ENCODE peak calls at places on chromosome 14, in nine cellular contexts. One of them, this sample, is unnamed. For H3K36me3 and H3K4me1, the result is how much of the 10 kb centered on the place peaks cover.

GRCh38 chr14:95204705-95205104 is 47.4 kb upstream of the DICER1 start:
- DNase-seq in endodermal cell: no peak
- DNase-seq in CD4-positive, alpha-beta memory T cell: no peak
- DNase-seq in heart left ventricle: no peak
- DNase-seq in DND-41: no peak
- DNase-seq in aorta: no peak
- DNase-seq in K562: no peak
- DNase-seq in lung: no peak
- DNase-seq in transverse colon: no peak
- DNase-seq in this sample: no peak

GRCh38 chr14:75025082-75025481 is 22.4 kb downstream of the EIF2B2 start:
- DNase-seq in endodermal cell: no peak
- DNase-seq in CD4-positive, alpha-beta memory T cell: no peak
- DNase-seq in heart left ventricle: no peak
- DNase-seq in DND-41: no peak
- DNase-seq in aorta: no peak
- DNase-seq in K562: peak
- DNase-seq in lung: no peak
- DNase-seq in transverse colon: peak
- DNase-seq in this sample: no peak

GRCh38 chr14:85248881-85249635 is 280.9 kb upstream of the FLRT2 start:
- DNase-seq in endodermal cell: no peak
- DNase-seq in CD4-positive, alpha-beta memory T cell: no peak
- DNase-seq in heart left ventricle: no peak
- DNase-seq in DND-41: no peak
- DNase-seq in aorta: no peak
- DNase-seq in K562: no peak
- DNase-seq in lung: no peak
- DNase-seq in transverse colon: no peak
- DNase-seq in this sample: no peak

GRCh38 chr14:76337619-76338545 is 38.1 kb upstream of the ESRRB start:
- DNase-seq in endodermal cell: no peak
- DNase-seq in CD4-positive, alpha-beta memory T cell: no peak
- DNase-seq in heart left ventricle: no peak
- DNase-seq in DND-41: no peak
- DNase-seq in aorta: peak
- DNase-seq in K562: no peak
- DNase-seq in lung: no peak
- DNase-seq in transverse colon: no peak
- DNase-seq in this sample: no peak

GRCh38 chr14:39023939-39024871 is 78.8 kb downstream of the SEC23A start:
- DNase-seq in endodermal cell: no peak
- DNase-seq in CD4-positive, alpha-beta memory T cell: no peak
- DNase-seq in heart left ventricle: no peak
- DNase-seq in DND-41: no peak
- DNase-seq in aorta: no peak
- DNase-seq in K562: no peak
- DNase-seq in lung: no peak
- DNase-seq in transverse colon: peak
- DNase-seq in this sample: no peak

GRCh38 chr14:74218462-74218861 is 20.8 kb upstream of the VSX2 start:
- DNase-seq in endodermal cell: no peak
- DNase-seq in CD4-positive, alpha-beta memory T cell: no peak
- DNase-seq in heart left ventricle: no peak
- DNase-seq in DND-41: no peak
- DNase-seq in aorta: no peak
- DNase-seq in K562: no peak
- DNase-seq in lung: no peak
- DNase-seq in transverse colon: no peak
- DNase-seq in this sample: no peak

GRCh38 chr14:98612434-98613200 is 659.4 kb downstream of the BCL11B start:
- DNase-seq in endodermal cell: no peak
- DNase-seq in CD4-positive, alpha-beta memory T cell: no peak
- DNase-seq in heart left ventricle: no peak
- DNase-seq in DND-41: no peak
- DNase-seq in aorta: no peak
- DNase-seq in K562: no peak
- DNase-seq in lung: no peak
- DNase-seq in transverse colon: no peak
- DNase-seq in this sample: no peak

GRCh38 chr14:73238262-73238852 is 1.1 kb downstream of the PAPLN start:
- DNase-seq in endodermal cell: no peak
- DNase-seq in CD4-positive, alpha-beta memory T cell: no peak
- DNase-seq in heart left ventricle: no peak
- DNase-seq in DND-41: no peak
- DNase-seq in aorta: peak
- DNase-seq in K562: peak
- DNase-seq in lung: no peak
- DNase-seq in transverse colon: no peak
- DNase-seq in this sample: peak

GRCh38 chr14:91876492-91876891 is 9.2 kb upstream of the TC2N start:
- DNase-seq in endodermal cell: no peak
- DNase-seq in CD4-positive, alpha-beta memory T cell: no peak
- DNase-seq in heart left ventricle: no peak
- DNase-seq in DND-41: no peak
- DNase-seq in aorta: peak
- DNase-seq in K562: no peak
- DNase-seq in lung: no peak
- DNase-seq in transverse colon: no peak
- DNase-seq in this sample: no peak
- H3K36me3 ChIP-seq in endodermal cell: under half
- H3K36me3 ChIP-seq in CD4-positive, alpha-beta memory T cell: under half
- H3K36me3 ChIP-seq in heart left ventricle: under half
- H3K36me3 ChIP-seq in DND-41: under half
- H3K36me3 ChIP-seq in aorta: under half
- H3K36me3 ChIP-seq in K562: under half
- H3K36me3 ChIP-seq in lung: under half
- H3K36me3 ChIP-seq in transverse colon: under half
- H3K36me3 ChIP-seq in this sample: under half

GRCh38 chr14:41403360-41403759 is 203.3 kb upstream of the LRFN5 start:
- DNase-seq in endodermal cell: no peak
- DNase-seq in CD4-positive, alpha-beta memory T cell: no peak
- DNase-seq in heart left ventricle: no peak
- DNase-seq in DND-41: no peak
- DNase-seq in aorta: no peak
- DNase-seq in K562: no peak
- DNase-seq in lung: no peak
- DNase-seq in transverse colon: no peak
- DNase-seq in this sample: peak
- H3K4me1 ChIP-seq in endodermal cell: under half
- H3K4me1 ChIP-seq in CD4-positive, alpha-beta memory T cell: under half
- H3K4me1 ChIP-seq in heart left ventricle: under half
- H3K4me1 ChIP-seq in DND-41: under half
- H3K4me1 ChIP-seq in aorta: under half
- H3K4me1 ChIP-seq in K562: under half
- H3K4me1 ChIP-seq in lung: under half
- H3K4me1 ChIP-seq in transverse colon: under half
- H3K4me1 ChIP-seq in this sample: under half

DNA sequence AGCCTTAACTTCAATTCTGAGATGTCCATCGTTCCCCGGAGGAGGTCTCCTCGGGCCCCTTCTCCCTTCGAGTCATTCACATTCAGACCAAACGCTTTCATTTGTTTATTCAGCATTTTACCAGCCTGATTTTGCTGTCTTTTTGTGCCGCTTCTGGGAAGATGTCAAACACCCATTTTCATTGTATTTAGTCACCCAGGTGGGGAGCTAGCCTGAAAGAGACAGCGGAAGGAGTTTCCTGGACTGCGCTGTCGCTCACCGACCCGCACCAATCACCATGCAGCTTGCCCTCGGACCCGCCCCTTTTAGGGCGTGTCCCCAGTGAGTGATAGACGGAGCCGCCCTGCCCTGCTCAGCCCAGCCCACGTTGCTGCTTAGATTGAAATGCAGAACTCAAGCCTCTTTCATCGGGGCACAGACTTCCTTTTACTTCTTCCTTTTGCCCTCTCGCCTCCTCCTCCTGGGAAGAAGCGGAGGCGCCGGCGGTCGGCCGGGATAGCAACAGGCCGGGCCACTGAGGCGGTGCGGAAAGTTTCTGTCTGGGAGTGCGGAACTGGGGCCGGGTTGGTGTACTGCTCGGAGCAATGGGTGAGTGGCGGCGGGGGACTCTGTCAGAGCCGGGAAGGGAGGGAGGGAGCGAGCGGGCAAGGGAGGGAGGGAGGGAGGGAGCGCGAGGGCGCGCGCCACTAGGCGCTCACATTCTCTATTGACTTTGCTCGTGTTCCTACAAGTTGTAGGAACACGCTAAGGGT is at the start of gene PAX9:
- DNase-seq in endodermal cell: peak
- DNase-seq in CD4-positive, alpha-beta memory T cell: peak
- DNase-seq in heart left ventricle: peak
- DNase-seq in DND-41: peak
- DNase-seq in aorta: peak
- DNase-seq in K562: peak
- DNase-seq in lung: peak
- DNase-seq in transverse colon: peak
- DNase-seq in this sample: peak
- H3K4me3 ChIP-seq in endodermal cell: peak
- H3K4me3 ChIP-seq in CD4-positive, alpha-beta memory T cell: no peak
- H3K4me3 ChIP-seq in heart left ventricle: peak
- H3K4me3 ChIP-seq in DND-41: no peak
- H3K4me3 ChIP-seq in aorta: peak
- H3K4me3 ChIP-seq in K562: peak
- H3K4me3 ChIP-seq in lung: no peak
- H3K4me3 ChIP-seq in transverse colon: no peak
- H3K4me3 ChIP-seq in this sample: peak

DNA sequence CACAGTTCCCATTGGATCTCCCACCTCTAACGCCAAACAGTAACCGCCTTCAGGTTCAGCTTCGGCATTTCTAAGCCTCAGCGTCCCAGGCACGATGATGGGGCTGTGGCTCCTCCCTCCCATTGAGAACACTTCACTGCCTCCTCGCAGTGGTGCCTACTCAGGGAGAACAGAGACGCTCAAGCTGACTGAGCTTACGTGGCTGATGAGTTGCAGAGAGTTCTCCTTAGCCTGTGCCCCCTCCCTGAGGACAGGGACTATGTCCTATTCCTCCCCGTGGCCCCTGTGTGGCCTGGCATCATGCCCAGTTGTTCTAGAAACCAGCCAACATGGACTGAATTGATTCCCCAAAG is 87.0 kb downstream of the ITPK1 start:
- DNase-seq in endodermal cell: no peak
- DNase-seq in CD4-positive, alpha-beta memory T cell: no peak
- DNase-seq in heart left ventricle: no peak
- DNase-seq in DND-41: no peak
- DNase-seq in aorta: no peak
- DNase-seq in K562: no peak
- DNase-seq in lung: no peak
- DNase-seq in transverse colon: no peak
- DNase-seq in this sample: no peak
- H3K36me3 ChIP-seq in endodermal cell: under half
- H3K36me3 ChIP-seq in CD4-positive, alpha-beta memory T cell: under half
- H3K36me3 ChIP-seq in heart left ventricle: under half
- H3K36me3 ChIP-seq in DND-41: under half
- H3K36me3 ChIP-seq in aorta: under half
- H3K36me3 ChIP-seq in K562: under half
- H3K36me3 ChIP-seq in lung: under half
- H3K36me3 ChIP-seq in transverse colon: under half
- H3K36me3 ChIP-seq in this sample: under half

DNA sequence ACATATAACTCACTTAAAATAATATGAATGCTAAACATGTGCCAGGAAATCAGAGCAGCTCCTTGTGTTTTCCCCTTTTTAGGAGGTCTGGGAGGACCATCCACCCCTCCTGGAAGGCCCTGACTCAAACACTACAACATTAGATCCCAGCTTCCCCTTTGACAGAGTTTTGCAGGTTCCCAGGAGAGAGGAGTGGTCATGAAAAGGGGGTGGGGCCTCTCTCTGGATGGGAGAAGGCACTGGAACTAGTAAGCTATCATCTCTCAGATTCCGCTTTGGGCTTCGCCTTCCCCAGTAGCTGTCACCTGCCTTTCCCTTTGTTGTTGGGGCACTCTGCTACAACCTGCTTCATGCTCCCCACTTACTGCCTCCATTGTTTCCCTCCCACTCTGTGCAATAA is 149.2 kb downstream of the ZFP36L1 start:
- DNase-seq in endodermal cell: peak
- DNase-seq in CD4-positive, alpha-beta memory T cell: no peak
- DNase-seq in heart left ventricle: no peak
- DNase-seq in DND-41: no peak
- DNase-seq in aorta: no peak
- DNase-seq in K562: no peak
- DNase-seq in lung: no peak
- DNase-seq in transverse colon: no peak
- DNase-seq in this sample: no peak
- H3K4me1 ChIP-seq in endodermal cell: under half
- H3K4me1 ChIP-seq in CD4-positive, alpha-beta memory T cell: under half
- H3K4me1 ChIP-seq in heart left ventricle: under half
- H3K4me1 ChIP-seq in DND-41: under half
- H3K4me1 ChIP-seq in aorta: under half
- H3K4me1 ChIP-seq in K562: under half
- H3K4me1 ChIP-seq in lung: under half
- H3K4me1 ChIP-seq in transverse colon: under half
- H3K4me1 ChIP-seq in this sample: under half

DNA sequence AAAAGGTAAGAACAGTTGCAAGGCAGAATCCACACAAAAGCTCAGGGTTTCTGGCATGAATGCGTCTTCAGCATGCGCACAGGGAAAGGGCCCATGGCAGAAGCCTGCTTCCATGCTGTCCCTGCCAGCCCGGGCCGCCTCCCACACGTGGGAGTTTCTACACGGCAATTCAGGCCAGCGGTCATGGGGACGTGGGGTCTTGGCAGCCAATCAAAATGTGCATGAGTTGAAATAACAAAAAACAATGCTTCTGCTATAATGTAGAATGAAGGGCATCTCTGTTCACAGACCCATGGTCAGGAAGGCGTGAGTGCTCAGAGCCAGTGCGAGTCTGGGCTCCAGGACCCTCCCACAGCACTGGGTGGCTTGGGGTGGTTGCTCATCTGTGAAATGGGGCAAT is 28.6 kb downstream of the AMN start:
- DNase-seq in endodermal cell: no peak
- DNase-seq in CD4-positive, alpha-beta memory T cell: no peak
- DNase-seq in heart left ventricle: no peak
- DNase-seq in DND-41: no peak
- DNase-seq in aorta: no peak
- DNase-seq in K562: no peak
- DNase-seq in lung: no peak
- DNase-seq in transverse colon: no peak
- DNase-seq in this sample: no peak
- H3K4me3 ChIP-seq in endodermal cell: no peak
- H3K4me3 ChIP-seq in CD4-positive, alpha-beta memory T cell: no peak
- H3K4me3 ChIP-seq in heart left ventricle: no peak
- H3K4me3 ChIP-seq in DND-41: no peak
- H3K4me3 ChIP-seq in aorta: no peak
- H3K4me3 ChIP-seq in K562: no peak
- H3K4me3 ChIP-seq in lung: no peak
- H3K4me3 ChIP-seq in transverse colon: no peak
- H3K4me3 ChIP-seq in this sample: no peak

DNA sequence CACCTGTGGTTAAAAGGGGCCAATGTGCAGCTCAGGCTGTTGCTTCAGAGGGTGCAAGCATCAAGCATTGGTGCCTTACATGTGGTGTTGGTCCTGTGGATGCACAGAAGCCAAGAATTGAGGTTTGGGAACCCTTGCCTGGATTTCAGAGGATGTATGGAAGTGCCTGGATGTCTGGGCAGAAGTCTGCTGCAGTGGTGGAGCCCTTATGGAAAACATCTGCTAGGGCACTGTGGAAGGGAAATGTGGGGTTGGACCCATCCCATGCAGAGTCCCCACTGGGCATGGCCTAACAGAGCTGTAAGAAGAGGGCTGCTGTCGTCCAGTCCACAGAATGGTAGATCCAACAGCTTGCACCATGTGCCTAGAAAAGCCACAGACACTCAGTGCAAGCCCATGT is 36.6 kb downstream of the PCNX1 start:
- DNase-seq in endodermal cell: no peak
- DNase-seq in CD4-positive, alpha-beta memory T cell: no peak
- DNase-seq in heart left ventricle: no peak
- DNase-seq in DND-41: peak
- DNase-seq in aorta: no peak
- DNase-seq in K562: no peak
- DNase-seq in lung: no peak
- DNase-seq in transverse colon: no peak
- DNase-seq in this sample: no peak
- H3K36me3 ChIP-seq in endodermal cell: half or more
- H3K36me3 ChIP-seq in CD4-positive, alpha-beta memory T cell: under half
- H3K36me3 ChIP-seq in heart left ventricle: under half
- H3K36me3 ChIP-seq in DND-41: half or more
- H3K36me3 ChIP-seq in aorta: under half
- H3K36me3 ChIP-seq in K562: under half
- H3K36me3 ChIP-seq in lung: under half
- H3K36me3 ChIP-seq in transverse colon: under half
- H3K36me3 ChIP-seq in this sample: under half